ENCODE peak calls at places on chromosomes 13 and 19, in four cellular contexts. M is K562, E is GM12878, C is HepG2. W is an unnamed sample.

GRCh38 chr19:55255618-55256423 is 3.0 kb downstream of the PPP6R1 start:
- DNase-seq in M (no peak), E (peak; percentile 39), C (peak; percentile 47), W (no peak)

GRCh38 chr19:39057615-39058014 is 25.3 kb upstream of the FBXO27 start:
- DNase-seq in M (no peak), E (no peak), C (no peak), W (no peak)

GRCh38 chr13:99992376-99992775 is 10.8 kb downstream of the ZIC2 start:
- DNase-seq in M (no peak), E (no peak), C (no peak), W (no peak)

GRCh38 chr13:114106991-114107685 is 25.3 kb downstream of the RASA3 start:
- DNase-seq in M (no peak), E (no peak), C (no peak), W (no peak)

GRCh38 chr13:47066261-47066660 is 169.4 kb upstream of the HTR2A start:
- DNase-seq in M (no peak), E (no peak), C (no peak), W (no peak)

GRCh38 chr19:54201980-54202379 is 1.3 kb downstream of the RPS9 start:
- DNase-seq in M (no peak), E (no peak), C (no peak), W (no peak)

GRCh38 chr19:33293255-33294057 is 8.9 kb downstream of the CEBPA start:
- DNase-seq in M (no peak), E (no peak), C (peak; percentile 93), W (no peak)

GRCh38 chr13:111153977-111154332 is 38.8 kb downstream of the ARHGEF7 start:
- DNase-seq in M (peak; percentile 63), E (no peak), C (peak; percentile 38), W (no peak)

GRCh38 chr19:12665281-12665573 is 1.3 kb downstream of the MAN2B1 start:
- DNase-seq in M (no peak), E (peak; percentile 61), C (no peak), W (no peak)

GRCh38 chr13:108494991-108495661 is 134.3 kb upstream of the MYO16 start:
- DNase-seq in M (no peak), E (no peak), C (no peak), W (no peak)

GRCh38 chr13:110850840-110851239 is 64.0 kb downstream of the ANKRD10 start:
- DNase-seq in M (no peak), E (no peak), C (no peak), W (no peak)

GRCh38 chr19:12695514-12695913 is 917 bp downstream of the FBXW9 start:
- DNase-seq in M (no peak), E (no peak), C (no peak), W (no peak)

GRCh38 chr19:3115916-3116602 is 19.8 kb upstream of the GNA15 start:
- DNase-seq in M (no peak), E (no peak), C (no peak), W (no peak)

GRCh38 chr13:24043590-24044350 is 116.8 kb upstream of the SPATA13 start:
- DNase-seq in M (no peak), E (no peak), C (no peak), W (peak; percentile 46)

GRCh38 chr13:99278199-99278598 is 20.0 kb upstream of the GPR18 start:
- DNase-seq in M (no peak), E (no peak), C (no peak), W (no peak)

GRCh38 chr19:9828551-9829063 is 889 bp downstream of the UBL5 start:
- DNase-seq in M (no peak), E (no peak), C (no peak), W (no peak)

GRCh38 chr19:16739546-16739945 is 19.9 kb downstream of the NWD1 start:
- DNase-seq in M (no peak), E (no peak), C (no peak), W (no peak)

GRCh38 chr19:6066661-6067646 is 43.3 kb downstream of the RFX2 start:
- DNase-seq in M (peak; percentile 56), E (no peak), C (peak; percentile 97), W (peak; percentile 99)

GRCh38 chr19:38059897-38060296 is 152.9 kb downstream of the SIPA1L3 start:
- DNase-seq in M (no peak), E (no peak), C (no peak), W (peak; percentile 85)

GRCh38 chr13:100542546-100543156 is 45.9 kb downstream of the GGACT start:
- DNase-seq in M (peak; percentile 10), E (peak; percentile 43), C (peak; percentile 35), W (peak; percentile 52)

GRCh38 chr19:35063940-35064818 is 22.7 kb downstream of the HPN start:
- DNase-seq in M (no peak), E (no peak), C (no peak), W (peak; percentile 13)

GRCh38 chr19:54523403-54523802 is 20.8 kb downstream of the LAIR2 start:
- DNase-seq in M (no peak), E (peak; percentile 71), C (no peak), W (peak; percentile 79)

DNA sequence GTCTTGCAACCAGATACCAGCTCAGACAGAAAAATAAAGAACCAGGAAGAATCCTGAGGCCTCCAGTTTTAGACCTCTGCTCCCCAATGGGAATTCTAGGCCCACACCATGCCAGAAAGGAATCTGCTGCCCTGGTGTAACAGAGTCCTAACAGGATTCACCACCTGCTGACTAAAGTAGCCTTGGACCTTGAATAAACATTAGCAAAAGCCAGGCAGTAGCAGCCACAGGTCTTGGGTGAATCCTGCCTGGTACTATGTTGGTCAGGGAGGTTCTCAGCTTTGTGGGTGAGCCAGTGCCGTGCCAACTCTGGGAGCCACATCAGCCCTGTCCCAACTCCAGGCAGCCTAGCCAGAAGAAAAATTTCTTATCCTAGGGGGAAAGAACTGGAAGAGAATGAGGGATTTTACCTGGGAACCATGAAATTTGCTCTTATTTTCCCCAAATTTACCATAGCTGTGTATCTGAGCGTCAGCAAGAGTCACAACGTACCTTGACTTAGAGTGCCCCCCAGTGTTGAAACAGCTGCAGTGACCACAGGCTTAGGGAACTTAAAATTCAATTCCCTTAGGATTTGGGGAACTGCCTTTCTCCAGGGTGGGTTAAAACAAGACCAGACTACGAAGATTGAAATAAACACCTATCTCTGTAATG is 1895.6 kb upstream of the PRR20A start:
- DNase-seq in M (no peak), E (no peak), C (peak; percentile 1), W (no peak)
- TF ChIP-seq CTCF in M (no peak), E (peak; percentile 21), C (peak; percentile 45), W (no peak)

DNA sequence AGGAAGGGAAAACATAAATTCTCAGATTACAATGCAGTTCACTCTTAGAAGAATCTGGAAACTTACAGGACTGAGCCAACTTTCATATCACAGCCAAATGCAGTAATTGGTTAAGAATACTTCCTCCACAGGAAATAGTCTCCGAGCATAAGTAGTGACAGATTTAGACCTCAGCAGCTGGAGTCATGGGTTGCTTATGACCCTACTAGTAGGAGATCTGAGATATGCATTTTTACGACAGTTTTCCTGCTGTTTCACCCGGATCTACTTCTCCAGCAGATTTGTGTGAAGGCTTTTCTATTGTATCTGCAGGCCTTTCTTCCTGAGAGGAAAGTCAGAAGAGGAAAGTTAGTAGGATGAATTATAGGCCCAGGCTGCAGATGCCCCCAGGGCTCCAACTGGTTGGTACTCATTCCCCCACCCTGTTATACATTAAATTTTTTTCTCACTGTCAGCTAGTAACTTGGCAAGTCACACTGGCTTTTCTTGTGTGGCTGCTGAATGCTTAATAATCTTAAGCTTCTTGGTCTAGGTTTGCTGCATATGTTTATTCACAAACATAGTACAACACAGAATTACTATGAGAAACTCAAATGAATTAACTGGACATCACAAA is 1241.5 kb upstream of the MIR17HG start:
- DNase-seq in M (no peak), E (no peak), C (no peak), W (no peak)
- TF ChIP-seq MYC in M (no peak), E (no peak), C (no peak), W (no peak)

GRCh38 chr13:39601636-39602035 is 1.4 kb downstream of the LHFPL6 start:
- DNase-seq in M (no peak), E (no peak), C (no peak), W (no peak)
- H3K9ac ChIP-seq in M (no peak overlapping the region), E (no peak overlapping the region), C (no peak overlapping the region), W (no peak overlapping the region)

GRCh38 chr19:42178791-42179500 is 38.5 kb downstream of the DEDD2 start:
- DNase-seq in M (peak; percentile 76), E (no peak), C (no peak), W (no peak)
- TF ChIP-seq CTCF in M (peak; percentile 59), E (peak; percentile 33), C (peak; percentile 28), W (peak; percentile 32)

DNA sequence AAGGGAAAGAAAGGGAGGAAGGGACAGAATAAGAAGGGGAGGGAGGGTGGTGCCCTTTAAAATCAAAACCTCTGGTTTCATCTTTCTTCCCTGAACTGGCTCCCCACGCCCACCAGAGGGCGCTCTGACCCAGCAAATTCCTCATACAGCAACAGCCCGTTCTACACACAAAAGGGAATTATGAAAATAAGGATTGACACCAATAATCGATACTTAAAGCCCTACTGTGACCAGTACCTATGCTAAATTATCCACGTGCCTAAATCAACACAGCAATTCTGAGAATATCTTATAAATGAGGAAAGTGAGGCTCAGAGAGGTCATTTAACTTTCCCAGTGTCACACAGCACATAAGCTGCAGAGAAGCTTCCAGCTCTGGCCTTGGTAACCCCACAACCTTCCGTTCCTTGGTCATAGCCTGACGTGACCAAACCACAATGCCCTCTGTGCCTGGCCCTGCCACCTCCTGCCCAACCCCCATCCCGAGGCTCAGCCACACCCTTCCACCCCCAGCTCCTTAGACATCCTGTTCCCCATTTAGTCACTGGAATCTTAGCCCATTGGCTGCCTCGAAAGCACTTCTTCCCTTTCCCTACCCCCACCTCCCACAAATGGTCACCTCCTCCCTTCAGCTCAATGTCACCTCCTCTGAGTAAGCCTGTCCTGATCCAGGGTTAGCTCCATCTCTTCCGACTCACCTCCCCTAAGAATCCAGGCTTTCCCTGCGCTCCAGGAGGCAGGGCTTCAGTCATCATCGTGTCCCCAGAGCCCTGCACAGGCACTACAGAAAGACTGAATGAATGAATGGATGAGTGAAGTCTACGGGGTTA is 34.2 kb upstream of the PNMA8B start:
- DNase-seq in M (peak; percentile 75), E (no peak), C (peak; percentile 46), W (peak; percentile 55)
- TF ChIP-seq MYC in M (no peak), E (no peak), C (no peak), W (no peak)

GRCh38 chr19:41551212-41551610 is 24.8 kb upstream of the CEACAM21 start:
- DNase-seq in M (no peak), E (no peak), C (no peak), W (no peak)

GRCh38 chr19:41552558-41552957 is 23.4 kb upstream of the CEACAM21 start:
- DNase-seq in M (no peak), E (peak; percentile 79), C (no peak), W (no peak)

GRCh38 chr19:41548954-41549688 is 26.8 kb upstream of the CEACAM21 start:
- DNase-seq in M (no peak), E (no peak), C (no peak), W (peak; percentile 89)

GRCh38 chr19:41553804-41554203 is 22.2 kb upstream of the CEACAM21 start:
- DNase-seq in M (no peak), E (no peak), C (no peak), W (no peak)

DNA sequence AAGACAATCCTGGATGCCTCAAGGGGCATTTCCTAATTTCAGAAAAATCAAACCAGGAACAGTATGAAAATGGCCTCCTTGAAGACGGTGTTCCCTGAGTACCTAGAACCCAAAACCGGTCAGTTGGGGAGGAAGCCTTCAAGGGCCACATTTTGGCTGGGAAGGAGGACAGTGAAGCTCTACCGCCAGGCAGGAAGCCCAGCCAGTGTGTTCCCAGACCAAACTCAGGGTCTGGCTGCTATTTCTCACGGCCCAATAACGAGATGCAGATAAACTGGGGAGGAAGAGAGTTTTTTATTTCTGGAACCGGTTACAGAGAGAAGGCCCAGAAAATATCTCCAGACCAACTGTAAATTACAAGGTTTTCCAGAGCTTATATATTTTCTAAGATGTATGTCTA is 24.3 kb upstream of the CEACAM21 start:
- DNase-seq in M (no peak), E (no peak), C (no peak), W (no peak)
- H3K9ac ChIP-seq in M (no peak overlapping the region), E (peak overlapping the region; percentile 95), C (no peak overlapping the region), W (no peak overlapping the region)

W was measured in endothelial cell of umbilical vein.